ENCODE peak calls at places on chromosomes 1 and 21, in eight cellular contexts. Q is HEK293T; U is B cell; B is WTC11; V is stimulated activated naive B cell treated with anti-CD40 and anti-IgM and Interleukin-4, amounts not matched to agents 10 μg/mL and 1 μg/mL and 100 μg/mL, for 72 hours; S is activated CD8-positive, alpha-beta memory T cell treated with anti-CD3 and anti-CD28 coated beads for 4 hours; O is GM19239; T is stimulated activated CD8-positive, alpha-beta memory T cell treated with anti-CD3 and anti-CD28 coated beads, Interleukin-15, amount 100 ng/mL, for 1 hour. L is an unnamed sample.

GRCh38 chr1:16120940-16121410 is 34.9 kb downstream of the EPHA2 start:
- DNase-seq in Q (no peak), B (no peak), S (no peak), U (no peak), V (no peak), T (no peak), O (no peak), L (no peak)

GRCh38 chr1:23473037-23473800 is 10.8 kb downstream of the ASAP3 start:
- DNase-seq in T (no peak), Q (no peak), V (no peak), S (no peak), B (no peak), U (no peak), O (no peak), L (no peak)

GRCh38 chr1:3049164-3049563 is 19.8 kb upstream of the PRDM16 start:
- DNase-seq in O (no peak), Q (no peak), T (no peak), U (no peak), V (no peak), S (no peak), B (no peak), L (no peak)

GRCh38 chr1:179445593-179445992 is 79.8 kb downstream of the AXDND1 start:
- DNase-seq in O (no peak), U (no peak), Q (no peak), B (no peak), S (no peak), T (no peak), V (no peak), L (no peak)

GRCh38 chr1:198253668-198254067 is 96.9 kb downstream of the NEK7 start:
- DNase-seq in V (peak), S (no peak), O (peak), T (no peak), U (peak), B (no peak), Q (no peak), L (peak)

GRCh38 chr1:58816072-58816746 is 32.4 kb upstream of the JUN start:
- DNase-seq in S (peak), U (peak), V (peak), Q (peak), T (peak), B (peak), O (peak), L (peak)

GRCh38 chr1:219965285-219965684 is 36.9 kb upstream of the SLC30A10 start:
- DNase-seq in T (no peak), B (no peak), S (no peak), U (no peak), Q (no peak), O (no peak), V (no peak), L (no peak)

GRCh38 chr1:62962794-62963776 is 179.2 kb downstream of the ATG4C start:
- DNase-seq in U (peak), S (no peak), O (peak), T (no peak), B (peak), V (no peak), Q (peak), L (peak)

GRCh38 chr21:46304955-46305354 is 18.7 kb downstream of the C21orf58 start:
- DNase-seq in Q (no peak), O (no peak), U (no peak), T (no peak), V (no peak), S (no peak), B (no peak), L (no peak)

L was measured in GM12892.